ENCODE peak calls at places on chromosomes 1 and 21, in nine cellular contexts. Y, D, H, K, P, N, T, B and W are unnamed samples.

GRCh38 chr21:15604424-15604823 is 125.4 kb upstream of the USP25 start:
- DNase-seq in Y (peak; percentile 6), D (no peak), H (peak; percentile 78), K (no peak), P (peak; percentile 32), N (no peak), T (peak; percentile 34), B (no peak), W (no peak)

GRCh38 chr1:170340259-170340658 is 191.7 kb upstream of the GORAB start:
- DNase-seq in Y (no peak), D (no peak), H (peak; percentile 49), K (no peak), P (peak; percentile 39), N (no peak), T (no peak), B (no peak), W (no peak)

GRCh38 chr1:112296908-112297307 is 99.1 kb upstream of the CTTNBP2NL start:
- DNase-seq in Y (no peak), D (no peak), H (no peak), K (no peak), P (peak; percentile 50), N (no peak), T (no peak), B (no peak), W (no peak)

GRCh38 chr1:23417570-23417969 is 7.0 kb downstream of the TCEA3 start:
- DNase-seq in Y (no peak), D (no peak), H (no peak), K (peak; percentile 41), P (no peak), N (no peak), T (peak; percentile 74), B (no peak), W (no peak)

GRCh38 chr21:44290327-44291077 is 4.8 kb downstream of the AIRE start:
- DNase-seq in Y (no peak), D (no peak), H (no peak), K (no peak), P (no peak), N (no peak), T (no peak), B (no peak), W (no peak)

GRCh38 chr1:1927751-1928150 is 8.7 kb upstream of the TMEM52 start:
- DNase-seq in Y (no peak), D (no peak), H (no peak), K (peak; percentile 30), P (no peak), N (no peak), T (no peak), B (no peak), W (peak; percentile 20)

GRCh38 chr1:151199860-151200581 is 1.7 kb downstream of the PIP5K1A start:
- DNase-seq in Y (peak; percentile 83), D (no peak), H (peak; percentile 95), K (no peak), P (peak; percentile 94), N (no peak), T (peak; percentile 84), B (no peak), W (no peak)

GRCh38 chr1:67683736-67684525 is 1.1 kb upstream of the GADD45A start:
- DNase-seq in Y (no peak), D (no peak), H (peak; percentile 78), K (no peak), P (peak; percentile 79), N (no peak), T (peak; percentile 62), B (no peak), W (peak; percentile 33)

GRCh38 chr1:150262388-150263320 is 5.1 kb downstream of the CA14 start:
- DNase-seq in Y (no peak), D (no peak), H (no peak), K (no peak), P (no peak), N (no peak), T (no peak), B (no peak), W (no peak)

GRCh38 chr1:1066403-1067283 is 7.5 kb downstream of the RNF223 start:
- DNase-seq in Y (no peak), D (no peak), H (peak; percentile 16), K (no peak), P (no peak), N (no peak), T (peak; percentile 28), B (no peak), W (no peak)

GRCh38 chr1:68273530-68273929 is 41.2 kb upstream of the WLS start:
- DNase-seq in Y (no peak), D (no peak), H (no peak), K (no peak), P (no peak), N (no peak), T (no peak), B (no peak), W (no peak)

GRCh38 chr21:41863439-41863740 is 15.8 kb downstream of the PRDM15 start:
- DNase-seq in Y (no peak), D (no peak), H (no peak), K (no peak), P (no peak), N (no peak), T (no peak), B (no peak), W (no peak)

GRCh38 chr1:160115545-160116276 is at the start of gene ATP1A2:
- DNase-seq in Y (no peak), D (peak; percentile 66), H (no peak), K (peak; percentile 75), P (no peak), N (no peak), T (no peak), B (peak; percentile 33), W (no peak)

GRCh38 chr1:172826096-172826741 is 167.3 kb downstream of the FASLG start:
- DNase-seq in Y (peak; percentile 80), D (no peak), H (peak; percentile 98), K (no peak), P (peak; percentile 95), N (no peak), T (peak; percentile 94), B (no peak), W (no peak)
- TF ChIP-seq CTCF in Y (peak; percentile 64), D (no peak), H (peak; percentile 62), K (peak; percentile 68), P (peak; percentile 81), N (peak; percentile 30), T (peak; percentile 59), B (peak; percentile 72), W (no peak)

DNA sequence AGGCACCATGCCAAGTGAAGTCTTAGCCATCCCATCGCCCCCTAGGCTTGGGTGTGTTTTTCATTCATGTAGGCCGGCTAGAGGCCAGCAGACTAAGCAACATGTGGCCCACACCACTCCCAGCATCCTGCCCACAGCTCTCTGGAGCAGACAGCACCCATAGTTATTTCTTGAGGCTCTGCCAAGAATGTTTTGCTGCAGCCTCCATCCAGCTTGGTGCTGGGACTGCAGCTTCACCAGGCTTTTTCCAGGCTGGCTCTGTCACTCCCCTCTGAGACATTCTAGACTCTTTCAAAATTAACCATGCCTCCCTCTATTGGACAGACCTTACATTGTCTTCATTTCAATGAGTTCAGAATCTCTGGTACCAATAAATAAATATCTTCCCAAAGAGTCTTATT is 104.2 kb downstream of the DUSP10 start:
- DNase-seq in Y (no peak), D (no peak), H (peak; percentile 39), K (no peak), P (peak; percentile 34), N (no peak), T (peak; percentile 52), B (no peak), W (no peak)
- TF ChIP-seq CTCF in Y (no peak), D (no peak), H (no peak), K (peak; percentile 23), P (no peak), N (no peak), T (no peak), B (no peak), W (no peak)

GRCh38 chr1:71589005-71589404 is 508.2 kb upstream of the ZRANB2 start:
- DNase-seq in Y (no peak), D (no peak), H (no peak), K (no peak), P (no peak), N (no peak), T (no peak), B (no peak), W (no peak)

GRCh38 chr1:71587961-71588360 is 507.1 kb upstream of the ZRANB2 start:
- DNase-seq in Y (peak; percentile 26), D (no peak), H (peak; percentile 53), K (no peak), P (peak; percentile 47), N (no peak), T (peak; percentile 65), B (no peak), W (peak; percentile 60)

GRCh38 chr1:71592646-71593274 is 511.9 kb upstream of the ZRANB2 start:
- DNase-seq in Y (no peak), D (no peak), H (peak; percentile 6), K (no peak), P (no peak), N (no peak), T (no peak), B (no peak), W (no peak)

GRCh38 chr1:71593523-71593922 is 512.7 kb upstream of the ZRANB2 start:
- DNase-seq in Y (no peak), D (no peak), H (peak; percentile 27), K (no peak), P (peak; percentile 1), N (no peak), T (peak; percentile 10), B (no peak), W (no peak)
- TF ChIP-seq CTCF in Y (peak; percentile 13), D (no peak), H (no peak), K (peak; percentile 20), P (no peak), N (peak; percentile 40), T (no peak), B (peak; percentile 35), W (no peak)

DNA sequence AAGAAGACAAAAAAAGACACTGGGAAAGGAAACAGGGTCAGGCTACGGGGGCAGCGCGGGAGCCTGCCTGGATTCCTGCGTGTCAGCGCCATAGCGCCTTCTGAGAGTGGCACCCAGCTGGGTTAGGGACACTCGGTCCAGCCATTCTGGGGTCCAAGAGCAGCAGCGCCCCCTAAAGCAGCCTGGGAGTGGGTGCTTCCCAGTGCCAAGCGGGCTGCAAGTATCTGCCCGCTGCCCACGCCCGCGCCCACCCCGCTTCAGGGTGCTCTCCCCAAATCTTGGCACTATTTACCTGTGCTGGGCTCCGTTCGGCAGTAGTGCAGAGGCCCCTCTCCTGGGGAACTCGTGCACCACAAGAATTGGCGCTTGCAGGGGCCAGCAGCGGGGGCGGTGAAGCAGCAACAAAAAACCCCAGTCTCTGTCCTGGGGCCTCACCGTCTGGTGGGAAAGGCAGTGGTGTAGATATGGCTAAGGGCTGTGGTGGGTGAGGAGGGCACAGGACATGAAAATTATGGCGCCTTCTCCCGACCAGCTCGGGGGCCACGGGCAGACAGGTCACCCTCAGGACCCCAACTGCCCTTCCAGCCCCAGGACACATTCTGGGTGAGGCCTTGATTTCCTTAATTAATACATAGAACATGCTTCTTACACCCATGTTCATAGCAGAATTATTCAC is 24.1 kb upstream of the LBR start:
- DNase-seq in Y (no peak), D (no peak), H (no peak), K (no peak), P (no peak), N (no peak), T (no peak), B (no peak), W (no peak)
- TF ChIP-seq CTCF in Y (no peak), D (no peak), H (no peak), K (no peak), P (no peak), N (no peak), T (no peak), B (no peak), W (no peak)